ENCODE peak calls at places on chromosomes 11 and 22, in five cellular contexts. L is sigmoid colon; O is activated naive CD8-positive, alpha-beta T cell treated with anti-CD3 and anti-CD28 coated beads for 36 hours; M is hypothalamus; T is activated CD4-positive, alpha-beta T cell treated with anti-CD3 and anti-CD28 coated beads, Interleukin-2, amount 50 U/mL, for 48 hours. E is an unnamed sample.

GRCh38 chr11:11968511-11969280 is 39.7 kb downstream of the DKK3 start:
- DNase-seq in L (peak; percentile 56), O (no peak), M (no peak), T (no peak), E (no peak)

GRCh38 chr11:76325149-76325548 is 55.8 kb downstream of the THAP12 start:
- DNase-seq in L (no peak), O (no peak), M (no peak), T (no peak), E (no peak)

GRCh38 chr11:131684111-131685060 is 314.0 kb downstream of the NTM start:
- DNase-seq in L (no peak), O (no peak), M (no peak), T (no peak), E (no peak)

GRCh38 chr11:67117667-67118058 is 1.4 kb upstream of the KDM2A start:
- DNase-seq in L (peak; percentile 68), O (peak; percentile 64), M (peak; percentile 5), T (peak; percentile 47), E (peak; percentile 44)

GRCh38 chr11:103652013-103652412 is 384.4 kb upstream of the DDI1 start:
- DNase-seq in L (no peak), O (no peak), M (no peak), T (no peak), E (no peak)

GRCh38 chr11:32586576-32587190 is 3.1 kb downstream of the EIF3M start:
- DNase-seq in L (no peak), O (no peak), M (no peak), T (no peak), E (no peak)

GRCh38 chr11:10515418-10515817 is 25.6 kb downstream of the RNF141 start:
- DNase-seq in L (no peak), O (no peak), M (no peak), T (no peak), E (no peak)

GRCh38 chr11:116310215-116310614 is 462.6 kb downstream of the BUD13 start:
- DNase-seq in L (no peak), O (no peak), M (no peak), T (no peak), E (no peak)

GRCh38 chr11:69321877-69322350 is 28.0 kb downstream of the MYEOV start:
- DNase-seq in L (peak; percentile 39), O (no peak), M (no peak), T (no peak), E (no peak)

GRCh38 chr22:48695251-48695650 is 1132.4 kb downstream of the BRD1 start:
- DNase-seq in L (no peak), O (no peak), M (no peak), T (no peak), E (no peak)

GRCh38 chr22:47202819-47203553 is 440.5 kb downstream of the TBC1D22A start:
- DNase-seq in L (peak; percentile 45), O (no peak), M (no peak), T (no peak), E (no peak)

GRCh38 chr11:47035108-47035507 is 98.5 kb downstream of the CSTPP1 start:
- DNase-seq in L (no peak), O (no peak), M (no peak), T (no peak), E (no peak)

GRCh38 chr11:121613724-121614123 is 161.0 kb upstream of the SORL1-AS1 start:
- DNase-seq in L (no peak), O (no peak), M (no peak), T (no peak), E (no peak)

GRCh38 chr11:93846411-93846810 is 4.0 kb downstream of the VSTM5 start:
- DNase-seq in L (no peak), O (no peak), M (no peak), T (no peak), E (no peak)

GRCh38 chr11:8642226-8642625 is 40.2 kb downstream of the TRIM66 start:
- DNase-seq in L (no peak), O (no peak), M (no peak), T (no peak), E (no peak)

GRCh38 chr22:25172153-25172552 is 27.5 kb upstream of the CRYBB3 start:
- DNase-seq in L (no peak), O (peak; percentile 22), M (no peak), T (peak; percentile 40), E (peak; percentile 25)

GRCh38 chr11:35235944-35236666 is 97.1 kb downstream of the CD44 start:
- DNase-seq in L (no peak), O (peak; percentile 66), M (no peak), T (peak; percentile 50), E (peak; percentile 83)

GRCh38 chr22:30212363-30212995 is 34.1 kb downstream of the LIF start:
- DNase-seq in L (peak; percentile 82), O (no peak), M (no peak), T (peak; percentile 31), E (peak; percentile 46)

GRCh38 chr11:2688381-2689231 is 11.2 kb downstream of the KCNQ1OT1 start:
- DNase-seq in L (peak; percentile 40), O (no peak), M (no peak), T (no peak), E (no peak)

GRCh38 chr11:44765026-44765595 is 38.3 kb downstream of the TSPAN18 start:
- DNase-seq in L (peak; percentile 55), O (no peak), M (no peak), T (no peak), E (no peak)

GRCh38 chr11:119352857-119353260 is 6.4 kb upstream of the MFRP start:
- DNase-seq in L (no peak), O (no peak), M (no peak), T (no peak), E (no peak)

GRCh38 chr11:8229299-8230177 is 34.1 kb downstream of the LMO1 start:
- DNase-seq in L (no peak), O (no peak), M (no peak), T (no peak), E (no peak)

GRCh38 chr11:75498556-75499255 is 27.0 kb downstream of the GDPD5 start:
- DNase-seq in L (no peak), O (no peak), M (no peak), T (no peak), E (no peak)

GRCh38 chr11:132312616-132313210 is 942.3 kb downstream of the NTM start:
- DNase-seq in L (no peak), O (no peak), M (peak; percentile 12), T (no peak), E (no peak)

E was measured in activated CD4-positive, alpha-beta memory T cell treated with anti-CD3 and anti-CD28 coated beads, Interleukin-2, amount 10 ng/mL, durations not matched to agents 7 days and 5 days.